ENCODE peak calls at places on chromosome 20, in four cellular contexts. One of them, this sample, is unnamed.

GRCh38 chr20:52035977-52036376 is 155.6 kb downstream of the ZFP64 start:
- DNase-seq in K562: no peak
- DNase-seq in SK-N-SH: no peak
- DNase-seq in stomach: peak; percentile 39
- DNase-seq in this sample: no peak

GRCh38 chr20:9246731-9247130 is 177.8 kb downstream of the PLCB4 start:
- DNase-seq in SK-N-SH: no peak
- DNase-seq in stomach: no peak
- DNase-seq in K562: no peak
- DNase-seq in this sample: no peak

GRCh38 chr20:62795023-62795761 is 1.1 kb upstream of the MRGBP start:
- DNase-seq in stomach: no peak
- DNase-seq in SK-N-SH: peak; percentile 79
- DNase-seq in K562: peak; percentile 83
- DNase-seq in this sample: no peak

GRCh38 chr20:41782730-41783406 is 164.7 kb upstream of the CHD6 start:
- DNase-seq in stomach: no peak
- DNase-seq in K562: no peak
- DNase-seq in SK-N-SH: no peak
- DNase-seq in this sample: no peak

GRCh38 chr20:58818585-58819285 is 32.0 kb downstream of the GNAS-AS1 start:
- DNase-seq in K562: no peak
- DNase-seq in stomach: no peak
- DNase-seq in SK-N-SH: no peak
- DNase-seq in this sample: peak; percentile 45

GRCh38 chr20:62752181-62752670 is 43.6 kb downstream of the NTSR1 start:
- DNase-seq in SK-N-SH: no peak
- DNase-seq in K562: no peak
- DNase-seq in stomach: no peak
- DNase-seq in this sample: no peak

GRCh38 chr20:34774431-34774830 is 51.0 kb downstream of the NCOA6 start:
- DNase-seq in SK-N-SH: no peak
- DNase-seq in K562: no peak
- DNase-seq in stomach: no peak
- DNase-seq in this sample: no peak

GRCh38 chr20:47438464-47439381 is 63.0 kb upstream of the NCOA3 start:
- DNase-seq in SK-N-SH: no peak
- DNase-seq in stomach: no peak
- DNase-seq in K562: peak; percentile 67
- DNase-seq in this sample: no peak

DNA sequence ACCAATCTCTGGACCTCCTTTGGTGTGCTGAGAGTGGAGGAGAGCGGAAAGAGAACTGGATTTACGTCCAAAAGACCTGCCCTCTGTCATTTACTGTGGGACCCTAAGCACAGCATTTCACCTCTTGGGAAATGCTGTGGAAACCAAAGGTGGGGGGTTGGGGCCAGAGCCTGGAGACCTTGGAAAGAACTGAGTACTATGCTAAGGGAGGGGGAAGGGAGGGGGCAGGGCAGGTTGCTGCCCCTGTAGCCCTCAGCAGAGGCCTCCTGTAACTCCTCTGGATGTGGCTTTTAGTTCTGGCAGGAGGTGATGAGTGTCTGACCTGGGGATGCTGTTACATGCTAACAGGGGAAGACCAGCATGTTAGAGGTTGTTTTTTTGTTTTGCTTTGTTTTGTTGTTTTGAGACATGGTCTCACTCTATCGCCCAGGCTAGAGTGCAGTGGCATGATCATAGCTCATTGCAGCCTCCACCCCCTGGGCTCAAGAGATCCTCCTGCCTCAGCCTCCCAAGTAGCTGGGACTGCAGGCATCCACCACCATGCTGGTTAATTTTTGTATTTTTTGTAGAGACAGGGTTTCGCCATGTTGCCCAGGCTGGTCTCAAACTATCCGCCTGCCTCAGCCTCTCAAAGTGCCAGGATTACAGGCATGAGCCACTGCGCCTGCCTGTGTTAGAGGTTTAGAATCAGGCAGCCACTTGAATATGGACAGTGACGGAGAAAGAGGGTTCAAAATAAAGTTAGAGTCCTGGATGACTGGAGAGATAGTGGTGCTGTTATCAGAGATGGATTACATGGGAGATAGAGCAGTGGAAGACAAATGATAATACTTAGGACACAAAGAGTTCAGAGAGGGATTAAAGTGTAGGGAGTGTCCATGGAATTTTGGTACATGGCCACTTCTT is 18.4 kb upstream of the PARD6B start:
- DNase-seq in SK-N-SH: no peak
- DNase-seq in stomach: no peak
- DNase-seq in K562: no peak
- DNase-seq in this sample: no peak
- TF ChIP-seq POLR2AphosphoS5 in SK-N-SH: no peak
- TF ChIP-seq POLR2AphosphoS5 in stomach: no peak
- TF ChIP-seq POLR2AphosphoS5 in K562: no peak
- TF ChIP-seq POLR2AphosphoS5 in this sample: no peak

GRCh38 chr20:17568045-17568788 is 1.7 kb upstream of the DSTN start:
- DNase-seq in SK-N-SH: no peak
- DNase-seq in stomach: no peak
- DNase-seq in K562: no peak
- DNase-seq in this sample: no peak

GRCh38 chr20:17569616-17570346 is at the start of gene DSTN:
- DNase-seq in SK-N-SH: peak; percentile 94
- DNase-seq in K562: peak; percentile 89
- DNase-seq in stomach: peak; percentile 95
- DNase-seq in this sample: no peak

GRCh38 chr20:17570347-17571152 is 675 bp downstream of the DSTN start:
- DNase-seq in SK-N-SH: peak; percentile 81
- DNase-seq in K562: peak; percentile 58
- DNase-seq in stomach: peak; percentile 58
- DNase-seq in this sample: no peak

GRCh38 chr20:17571153-17571527 is 1.3 kb downstream of the DSTN start:
- DNase-seq in K562: no peak
- DNase-seq in stomach: no peak
- DNase-seq in SK-N-SH: no peak
- DNase-seq in this sample: no peak

DNA sequence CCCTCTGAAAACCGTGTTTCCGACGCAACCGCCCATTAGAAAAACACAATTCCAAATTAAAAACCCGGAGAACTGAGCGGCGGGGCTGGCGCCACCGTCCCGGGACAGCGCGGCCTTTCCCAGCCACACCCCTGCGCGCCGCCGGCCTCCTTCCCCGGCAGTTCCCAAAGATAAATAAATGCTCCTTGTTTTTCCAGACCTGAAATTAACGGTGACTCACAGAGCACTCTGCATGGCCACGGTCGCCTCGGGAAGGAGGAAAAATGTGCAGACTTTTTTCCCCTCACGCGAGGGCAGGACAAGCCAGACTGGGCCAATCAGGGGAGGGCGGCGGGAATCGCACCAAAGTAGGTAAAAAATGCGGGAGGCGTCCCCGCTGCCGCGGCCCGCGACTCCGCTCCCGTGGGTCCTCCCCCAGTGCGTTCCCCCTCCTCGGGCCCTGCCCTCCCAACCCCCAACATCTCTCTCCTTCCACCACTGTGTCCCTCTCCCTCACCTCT is 853 bp upstream of the DSTN start:
- DNase-seq in SK-N-SH: peak; percentile 81
- DNase-seq in K562: peak; percentile 56
- DNase-seq in stomach: peak; percentile 87
- DNase-seq in this sample: no peak
- TF ChIP-seq POLR2AphosphoS5 in SK-N-SH: peak; percentile 92
- TF ChIP-seq POLR2AphosphoS5 in K562: no peak
- TF ChIP-seq POLR2AphosphoS5 in stomach: peak; percentile 92
- TF ChIP-seq POLR2AphosphoS5 in this sample: peak; percentile 55

GRCh38 chr20:36792422-36792821 is 18.9 kb upstream of the DSN1 start:
- DNase-seq in SK-N-SH: peak; percentile 70
- DNase-seq in stomach: peak; percentile 53
- DNase-seq in K562: peak; percentile 32
- DNase-seq in this sample: no peak
- TF ChIP-seq POLR2AphosphoS5 in SK-N-SH: no peak
- TF ChIP-seq POLR2AphosphoS5 in stomach: no peak
- TF ChIP-seq POLR2AphosphoS5 in K562: no peak
- TF ChIP-seq POLR2AphosphoS5 in this sample: no peak

GRCh38 chr20:3222635-3223600 is 13.6 kb downstream of the ITPA start:
- DNase-seq in K562: no peak
- DNase-seq in SK-N-SH: no peak
- DNase-seq in stomach: no peak
- DNase-seq in this sample: no peak
- TF ChIP-seq POLR2AphosphoS5 in K562: no peak
- TF ChIP-seq POLR2AphosphoS5 in SK-N-SH: no peak
- TF ChIP-seq POLR2AphosphoS5 in stomach: no peak
- TF ChIP-seq POLR2AphosphoS5 in this sample: no peak

GRCh38 chr20:31514154-31515071 is at the start of gene HM13:
- DNase-seq in SK-N-SH: peak; percentile 98
- DNase-seq in stomach: peak; percentile 94
- DNase-seq in K562: peak; percentile 97
- DNase-seq in this sample: peak; percentile 69
- TF ChIP-seq POLR2AphosphoS5 in SK-N-SH: peak; percentile 81
- TF ChIP-seq POLR2AphosphoS5 in stomach: peak; percentile 94
- TF ChIP-seq POLR2AphosphoS5 in K562: peak; percentile 49
- TF ChIP-seq POLR2AphosphoS5 in this sample: peak; percentile 96